ENCODE peak calls at places on chromosomes 1 and 21, in nine cellular contexts. One of them, this sample, is unnamed.

GRCh38 chr1:40014812-40015594 is 25.5 kb upstream of the CAP1 start:
- DNase-seq in omental fat pad: no peak
- DNase-seq in nucleus accumbens: no peak
- DNase-seq in NCI-H1105: no peak
- DNase-seq in Kasumi-1: no peak
- DNase-seq in AG10803: peak
- DNase-seq in stimulated activated CD4-positive, alpha-beta T cell treated with anti-CD3 and anti-CD28 coated beads, Interleukin-4, amount 100 ng/mL, for 24 hours: peak
- DNase-seq in T-cell: no peak
- DNase-seq in amygdala: no peak
- DNase-seq in this sample: no peak

GRCh38 chr1:57826535-57826934 is 402.7 kb upstream of the DAB1 start:
- DNase-seq in omental fat pad: no peak
- DNase-seq in nucleus accumbens: no peak
- DNase-seq in NCI-H1105: no peak
- DNase-seq in Kasumi-1: no peak
- DNase-seq in AG10803: no peak
- DNase-seq in stimulated activated CD4-positive, alpha-beta T cell treated with anti-CD3 and anti-CD28 coated beads, Interleukin-4, amount 100 ng/mL, for 24 hours: no peak
- DNase-seq in T-cell: no peak
- DNase-seq in amygdala: no peak
- DNase-seq in this sample: no peak

GRCh38 chr1:35505911-35506798 is 51.0 kb downstream of the KIAA0319L start:
- DNase-seq in omental fat pad: no peak
- DNase-seq in nucleus accumbens: no peak
- DNase-seq in NCI-H1105: no peak
- DNase-seq in Kasumi-1: no peak
- DNase-seq in AG10803: peak
- DNase-seq in stimulated activated CD4-positive, alpha-beta T cell treated with anti-CD3 and anti-CD28 coated beads, Interleukin-4, amount 100 ng/mL, for 24 hours: peak
- DNase-seq in T-cell: peak
- DNase-seq in amygdala: no peak
- DNase-seq in this sample: no peak

GRCh38 chr1:7117599-7118281 is 332.5 kb downstream of the CAMTA1 start:
- DNase-seq in omental fat pad: no peak
- DNase-seq in nucleus accumbens: no peak
- DNase-seq in NCI-H1105: no peak
- DNase-seq in Kasumi-1: peak
- DNase-seq in AG10803: peak
- DNase-seq in stimulated activated CD4-positive, alpha-beta T cell treated with anti-CD3 and anti-CD28 coated beads, Interleukin-4, amount 100 ng/mL, for 24 hours: no peak
- DNase-seq in T-cell: no peak
- DNase-seq in amygdala: no peak
- DNase-seq in this sample: no peak

GRCh38 chr21:29080454-29080930 is 7.0 kb upstream of the CCT8 start:
- DNase-seq in omental fat pad: no peak
- DNase-seq in nucleus accumbens: no peak
- DNase-seq in NCI-H1105: no peak
- DNase-seq in Kasumi-1: no peak
- DNase-seq in AG10803: no peak
- DNase-seq in stimulated activated CD4-positive, alpha-beta T cell treated with anti-CD3 and anti-CD28 coated beads, Interleukin-4, amount 100 ng/mL, for 24 hours: no peak
- DNase-seq in T-cell: no peak
- DNase-seq in amygdala: no peak
- DNase-seq in this sample: no peak

GRCh38 chr21:33433001-33433400 is 29.8 kb downstream of the IFNGR2 start:
- DNase-seq in omental fat pad: no peak
- DNase-seq in nucleus accumbens: no peak
- DNase-seq in NCI-H1105: no peak
- DNase-seq in Kasumi-1: no peak
- DNase-seq in AG10803: no peak
- DNase-seq in stimulated activated CD4-positive, alpha-beta T cell treated with anti-CD3 and anti-CD28 coated beads, Interleukin-4, amount 100 ng/mL, for 24 hours: no peak
- DNase-seq in T-cell: no peak
- DNase-seq in amygdala: no peak
- DNase-seq in this sample: no peak

GRCh38 chr1:28056129-28056925 is 32.1 kb downstream of the EYA3 start:
- DNase-seq in omental fat pad: no peak
- DNase-seq in nucleus accumbens: no peak
- DNase-seq in NCI-H1105: no peak
- DNase-seq in Kasumi-1: peak
- DNase-seq in AG10803: no peak
- DNase-seq in stimulated activated CD4-positive, alpha-beta T cell treated with anti-CD3 and anti-CD28 coated beads, Interleukin-4, amount 100 ng/mL, for 24 hours: peak
- DNase-seq in T-cell: peak
- DNase-seq in amygdala: no peak
- DNase-seq in this sample: no peak

GRCh38 chr1:3173113-3173745 is 104.2 kb downstream of the PRDM16 start:
- DNase-seq in omental fat pad: no peak
- DNase-seq in nucleus accumbens: no peak
- DNase-seq in NCI-H1105: no peak
- DNase-seq in Kasumi-1: no peak
- DNase-seq in AG10803: no peak
- DNase-seq in stimulated activated CD4-positive, alpha-beta T cell treated with anti-CD3 and anti-CD28 coated beads, Interleukin-4, amount 100 ng/mL, for 24 hours: no peak
- DNase-seq in T-cell: no peak
- DNase-seq in amygdala: no peak
- DNase-seq in this sample: no peak

GRCh38 chr21:42199488-42200463 is 19.2 kb upstream of the ABCG1 start:
- DNase-seq in omental fat pad: no peak
- DNase-seq in nucleus accumbens: no peak
- DNase-seq in NCI-H1105: no peak
- DNase-seq in Kasumi-1: peak
- DNase-seq in AG10803: peak
- DNase-seq in stimulated activated CD4-positive, alpha-beta T cell treated with anti-CD3 and anti-CD28 coated beads, Interleukin-4, amount 100 ng/mL, for 24 hours: no peak
- DNase-seq in T-cell: no peak
- DNase-seq in amygdala: no peak
- DNase-seq in this sample: no peak

GRCh38 chr1:232473319-232473718 is 156.6 kb downstream of the SIPA1L2 start:
- DNase-seq in omental fat pad: no peak
- DNase-seq in nucleus accumbens: no peak
- DNase-seq in NCI-H1105: no peak
- DNase-seq in Kasumi-1: peak
- DNase-seq in AG10803: peak
- DNase-seq in stimulated activated CD4-positive, alpha-beta T cell treated with anti-CD3 and anti-CD28 coated beads, Interleukin-4, amount 100 ng/mL, for 24 hours: no peak
- DNase-seq in T-cell: no peak
- DNase-seq in amygdala: no peak
- DNase-seq in this sample: no peak

GRCh38 chr1:209616366-209617046 is 33.0 kb downstream of the CAMK1G start:
- DNase-seq in omental fat pad: no peak
- DNase-seq in nucleus accumbens: no peak
- DNase-seq in NCI-H1105: no peak
- DNase-seq in Kasumi-1: no peak
- DNase-seq in AG10803: no peak
- DNase-seq in stimulated activated CD4-positive, alpha-beta T cell treated with anti-CD3 and anti-CD28 coated beads, Interleukin-4, amount 100 ng/mL, for 24 hours: no peak
- DNase-seq in T-cell: no peak
- DNase-seq in amygdala: no peak
- DNase-seq in this sample: no peak

GRCh38 chr1:9717193-9718005 is 65.9 kb downstream of the PIK3CD start:
- DNase-seq in omental fat pad: no peak
- DNase-seq in nucleus accumbens: no peak
- DNase-seq in NCI-H1105: no peak
- DNase-seq in Kasumi-1: peak
- DNase-seq in AG10803: no peak
- DNase-seq in stimulated activated CD4-positive, alpha-beta T cell treated with anti-CD3 and anti-CD28 coated beads, Interleukin-4, amount 100 ng/mL, for 24 hours: peak
- DNase-seq in T-cell: peak
- DNase-seq in amygdala: no peak
- DNase-seq in this sample: peak

GRCh38 chr1:1619917-1620361 is 4.6 kb downstream of the MIB2 start:
- DNase-seq in omental fat pad: no peak
- DNase-seq in nucleus accumbens: no peak
- DNase-seq in NCI-H1105: no peak
- DNase-seq in Kasumi-1: peak
- DNase-seq in AG10803: no peak
- DNase-seq in stimulated activated CD4-positive, alpha-beta T cell treated with anti-CD3 and anti-CD28 coated beads, Interleukin-4, amount 100 ng/mL, for 24 hours: no peak
- DNase-seq in T-cell: no peak
- DNase-seq in amygdala: no peak
- DNase-seq in this sample: no peak

GRCh38 chr1:163094589-163094988 is 25.4 kb downstream of the RGS4 start:
- DNase-seq in omental fat pad: no peak
- DNase-seq in nucleus accumbens: no peak
- DNase-seq in NCI-H1105: no peak
- DNase-seq in Kasumi-1: no peak
- DNase-seq in AG10803: no peak
- DNase-seq in stimulated activated CD4-positive, alpha-beta T cell treated with anti-CD3 and anti-CD28 coated beads, Interleukin-4, amount 100 ng/mL, for 24 hours: no peak
- DNase-seq in T-cell: no peak
- DNase-seq in amygdala: no peak
- DNase-seq in this sample: no peak

GRCh38 chr1:159560599-159560998 is 24.8 kb upstream of the OR10J5 start:
- DNase-seq in omental fat pad: no peak
- DNase-seq in nucleus accumbens: no peak
- DNase-seq in NCI-H1105: no peak
- DNase-seq in Kasumi-1: no peak
- DNase-seq in AG10803: no peak
- DNase-seq in stimulated activated CD4-positive, alpha-beta T cell treated with anti-CD3 and anti-CD28 coated beads, Interleukin-4, amount 100 ng/mL, for 24 hours: no peak
- DNase-seq in T-cell: no peak
- DNase-seq in amygdala: no peak
- DNase-seq in this sample: no peak

GRCh38 chr1:59290173-59290954 is 6.5 kb upstream of the FGGY start:
- DNase-seq in omental fat pad: no peak
- DNase-seq in nucleus accumbens: no peak
- DNase-seq in NCI-H1105: no peak
- DNase-seq in Kasumi-1: peak
- DNase-seq in AG10803: no peak
- DNase-seq in stimulated activated CD4-positive, alpha-beta T cell treated with anti-CD3 and anti-CD28 coated beads, Interleukin-4, amount 100 ng/mL, for 24 hours: no peak
- DNase-seq in T-cell: no peak
- DNase-seq in amygdala: no peak
- DNase-seq in this sample: no peak

GRCh38 chr1:221987860-221988520 is 246.1 kb upstream of the DUSP10 start:
- DNase-seq in omental fat pad: no peak
- DNase-seq in nucleus accumbens: no peak
- DNase-seq in NCI-H1105: no peak
- DNase-seq in Kasumi-1: no peak
- DNase-seq in AG10803: peak
- DNase-seq in stimulated activated CD4-positive, alpha-beta T cell treated with anti-CD3 and anti-CD28 coated beads, Interleukin-4, amount 100 ng/mL, for 24 hours: no peak
- DNase-seq in T-cell: no peak
- DNase-seq in amygdala: no peak
- DNase-seq in this sample: no peak

GRCh38 chr1:212234431-212235298 is 50.5 kb upstream of the PPP2R5A start:
- DNase-seq in omental fat pad: no peak
- DNase-seq in nucleus accumbens: no peak
- DNase-seq in NCI-H1105: no peak
- DNase-seq in Kasumi-1: peak
- DNase-seq in AG10803: peak
- DNase-seq in stimulated activated CD4-positive, alpha-beta T cell treated with anti-CD3 and anti-CD28 coated beads, Interleukin-4, amount 100 ng/mL, for 24 hours: peak
- DNase-seq in T-cell: no peak
- DNase-seq in amygdala: no peak
- DNase-seq in this sample: no peak

GRCh38 chr1:167094690-167095089 is 815 bp downstream of the STYXL2 start:
- DNase-seq in omental fat pad: no peak
- DNase-seq in nucleus accumbens: no peak
- DNase-seq in NCI-H1105: no peak
- DNase-seq in Kasumi-1: no peak
- DNase-seq in AG10803: no peak
- DNase-seq in stimulated activated CD4-positive, alpha-beta T cell treated with anti-CD3 and anti-CD28 coated beads, Interleukin-4, amount 100 ng/mL, for 24 hours: no peak
- DNase-seq in T-cell: no peak
- DNase-seq in amygdala: no peak
- DNase-seq in this sample: no peak

GRCh38 chr1:44811714-44812151 is 3.4 kb downstream of the BTBD19 start:
- DNase-seq in omental fat pad: no peak
- DNase-seq in nucleus accumbens: no peak
- DNase-seq in NCI-H1105: no peak
- DNase-seq in Kasumi-1: no peak
- DNase-seq in AG10803: peak
- DNase-seq in stimulated activated CD4-positive, alpha-beta T cell treated with anti-CD3 and anti-CD28 coated beads, Interleukin-4, amount 100 ng/mL, for 24 hours: no peak
- DNase-seq in T-cell: no peak
- DNase-seq in amygdala: no peak
- DNase-seq in this sample: peak

GRCh38 chr1:11533790-11534787 is 55.1 kb downstream of the DISP3 start:
- DNase-seq in omental fat pad: no peak
- DNase-seq in nucleus accumbens: no peak
- DNase-seq in NCI-H1105: no peak
- DNase-seq in Kasumi-1: no peak
- DNase-seq in AG10803: no peak
- DNase-seq in stimulated activated CD4-positive, alpha-beta T cell treated with anti-CD3 and anti-CD28 coated beads, Interleukin-4, amount 100 ng/mL, for 24 hours: no peak
- DNase-seq in T-cell: no peak
- DNase-seq in amygdala: no peak
- DNase-seq in this sample: peak

GRCh38 chr1:32470991-32471694 is 6.3 kb downstream of the ZBTB8B start:
- DNase-seq in omental fat pad: no peak
- DNase-seq in nucleus accumbens: no peak
- DNase-seq in NCI-H1105: no peak
- DNase-seq in Kasumi-1: no peak
- DNase-seq in AG10803: no peak
- DNase-seq in stimulated activated CD4-positive, alpha-beta T cell treated with anti-CD3 and anti-CD28 coated beads, Interleukin-4, amount 100 ng/mL, for 24 hours: no peak
- DNase-seq in T-cell: no peak
- DNase-seq in amygdala: no peak
- DNase-seq in this sample: no peak

GRCh38 chr1:146012703-146013565 is 8.6 kb downstream of the HJV start:
- DNase-seq in omental fat pad: no peak
- DNase-seq in nucleus accumbens: no peak
- DNase-seq in NCI-H1105: peak
- DNase-seq in Kasumi-1: peak
- DNase-seq in AG10803: peak
- DNase-seq in stimulated activated CD4-positive, alpha-beta T cell treated with anti-CD3 and anti-CD28 coated beads, Interleukin-4, amount 100 ng/mL, for 24 hours: peak
- DNase-seq in T-cell: peak
- DNase-seq in amygdala: no peak
- DNase-seq in this sample: no peak

GRCh38 chr21:29626787-29627470 is 312.9 kb downstream of the GRIK1 start:
- DNase-seq in omental fat pad: no peak
- DNase-seq in nucleus accumbens: no peak
- DNase-seq in NCI-H1105: no peak
- DNase-seq in Kasumi-1: no peak
- DNase-seq in AG10803: peak
- DNase-seq in stimulated activated CD4-positive, alpha-beta T cell treated with anti-CD3 and anti-CD28 coated beads, Interleukin-4, amount 100 ng/mL, for 24 hours: no peak
- DNase-seq in T-cell: no peak
- DNase-seq in amygdala: no peak
- DNase-seq in this sample: no peak

GRCh38 chr1:150575518-150576366 is 3.7 kb downstream of the MCL1 start:
- DNase-seq in omental fat pad: no peak
- DNase-seq in nucleus accumbens: no peak
- DNase-seq in NCI-H1105: peak
- DNase-seq in Kasumi-1: no peak
- DNase-seq in AG10803: peak
- DNase-seq in stimulated activated CD4-positive, alpha-beta T cell treated with anti-CD3 and anti-CD28 coated beads, Interleukin-4, amount 100 ng/mL, for 24 hours: no peak
- DNase-seq in T-cell: no peak
- DNase-seq in amygdala: no peak
- DNase-seq in this sample: no peak

GRCh38 chr1:247111259-247111635 is 7.1 kb upstream of the ZNF669 start:
- DNase-seq in omental fat pad: no peak
- DNase-seq in nucleus accumbens: no peak
- DNase-seq in NCI-H1105: no peak
- DNase-seq in Kasumi-1: no peak
- DNase-seq in AG10803: no peak
- DNase-seq in stimulated activated CD4-positive, alpha-beta T cell treated with anti-CD3 and anti-CD28 coated beads, Interleukin-4, amount 100 ng/mL, for 24 hours: no peak
- DNase-seq in T-cell: no peak
- DNase-seq in amygdala: no peak
- DNase-seq in this sample: no peak

GRCh38 chr1:20074046-20074724 is 4.2 kb downstream of the PLA2G5 start:
- DNase-seq in omental fat pad: no peak
- DNase-seq in nucleus accumbens: no peak
- DNase-seq in NCI-H1105: no peak
- DNase-seq in Kasumi-1: no peak
- DNase-seq in AG10803: no peak
- DNase-seq in stimulated activated CD4-positive, alpha-beta T cell treated with anti-CD3 and anti-CD28 coated beads, Interleukin-4, amount 100 ng/mL, for 24 hours: no peak
- DNase-seq in T-cell: no peak
- DNase-seq in amygdala: no peak
- DNase-seq in this sample: no peak